ENCODE peak calls at places on chromosomes 13 and 19, in eight cellular contexts. One of them, this sample, is unnamed.
A peak's percentile ranks its signal among the peaks of the same experiment; 100 is the strongest.

GRCh38 chr13:64640002-64640401 is 2590.1 kb downstream of the PCDH9 start:
- DNase-seq in HL-60: no peak
- DNase-seq in lower lobe of right lung: no peak
- DNase-seq in fibroblast of mammary gland: no peak
- DNase-seq in thoracic aorta: no peak
- DNase-seq in fibroblast of pulmonary artery: no peak
- DNase-seq in A549: peak; percentile 8
- DNase-seq in adrenal gland: no peak
- DNase-seq in this sample: no peak

GRCh38 chr13:95880346-95880745 is 172.9 kb downstream of the UGGT2 start:
- DNase-seq in HL-60: no peak
- DNase-seq in lower lobe of right lung: no peak
- DNase-seq in adrenal gland: no peak
- DNase-seq in fibroblast of pulmonary artery: peak; percentile 22
- DNase-seq in fibroblast of mammary gland: no peak
- DNase-seq in A549: no peak
- DNase-seq in thoracic aorta: no peak
- DNase-seq in this sample: no peak

GRCh38 chr13:114035583-114036501 is 62.0 kb upstream of the C13orf46 start:
- DNase-seq in HL-60: no peak
- DNase-seq in A549: no peak
- DNase-seq in adrenal gland: no peak
- DNase-seq in lower lobe of right lung: no peak
- DNase-seq in fibroblast of pulmonary artery: peak; percentile 20
- DNase-seq in thoracic aorta: no peak
- DNase-seq in fibroblast of mammary gland: peak; percentile 40
- DNase-seq in this sample: no peak

GRCh38 chr13:99973786-99974185 is 2.2 kb upstream of the ZIC5 start:
- DNase-seq in fibroblast of mammary gland: no peak
- DNase-seq in HL-60: no peak
- DNase-seq in A549: no peak
- DNase-seq in adrenal gland: no peak
- DNase-seq in lower lobe of right lung: no peak
- DNase-seq in fibroblast of pulmonary artery: no peak
- DNase-seq in thoracic aorta: no peak
- DNase-seq in this sample: no peak

GRCh38 chr13:50951366-50951765 is 41.8 kb downstream of the RNASEH2B start:
- DNase-seq in fibroblast of pulmonary artery: peak; percentile 8
- DNase-seq in adrenal gland: no peak
- DNase-seq in fibroblast of mammary gland: peak; percentile 58
- DNase-seq in thoracic aorta: no peak
- DNase-seq in HL-60: no peak
- DNase-seq in lower lobe of right lung: no peak
- DNase-seq in A549: no peak
- DNase-seq in this sample: no peak

GRCh38 chr13:44024496-44025155 is 144.9 kb downstream of the LACC1 start:
- DNase-seq in A549: no peak
- DNase-seq in fibroblast of pulmonary artery: no peak
- DNase-seq in fibroblast of mammary gland: no peak
- DNase-seq in HL-60: no peak
- DNase-seq in adrenal gland: no peak
- DNase-seq in thoracic aorta: no peak
- DNase-seq in lower lobe of right lung: no peak
- DNase-seq in this sample: no peak

GRCh38 chr13:75135325-75135825 is 346.6 kb downstream of the TBC1D4 start:
- DNase-seq in HL-60: no peak
- DNase-seq in fibroblast of pulmonary artery: peak; percentile 98
- DNase-seq in lower lobe of right lung: no peak
- DNase-seq in fibroblast of mammary gland: peak; percentile 96
- DNase-seq in adrenal gland: no peak
- DNase-seq in A549: no peak
- DNase-seq in thoracic aorta: no peak
- DNase-seq in this sample: peak; percentile 97

GRCh38 chr19:4981681-4981958 is 12.7 kb downstream of the KDM4B start:
- DNase-seq in HL-60: no peak
- DNase-seq in fibroblast of mammary gland: no peak
- DNase-seq in adrenal gland: no peak
- DNase-seq in A549: no peak
- DNase-seq in thoracic aorta: no peak
- DNase-seq in fibroblast of pulmonary artery: no peak
- DNase-seq in lower lobe of right lung: no peak
- DNase-seq in this sample: no peak

GRCh38 chr19:16626796-16627193 is 1.2 kb downstream of the MED26 start:
- DNase-seq in A549: no peak
- DNase-seq in HL-60: no peak
- DNase-seq in adrenal gland: no peak
- DNase-seq in fibroblast of pulmonary artery: no peak
- DNase-seq in lower lobe of right lung: no peak
- DNase-seq in thoracic aorta: no peak
- DNase-seq in fibroblast of mammary gland: peak; percentile 11
- DNase-seq in this sample: no peak

GRCh38 chr19:6250024-6250605 is 29.7 kb downstream of the MLLT1 start:
- DNase-seq in lower lobe of right lung: no peak
- DNase-seq in adrenal gland: no peak
- DNase-seq in thoracic aorta: no peak
- DNase-seq in A549: no peak
- DNase-seq in fibroblast of pulmonary artery: no peak
- DNase-seq in fibroblast of mammary gland: peak; percentile 54
- DNase-seq in HL-60: no peak
- DNase-seq in this sample: no peak

GRCh38 chr19:10508707-10509106 is 5.6 kb upstream of the KEAP1 start:
- DNase-seq in A549: no peak
- DNase-seq in thoracic aorta: no peak
- DNase-seq in fibroblast of pulmonary artery: no peak
- DNase-seq in fibroblast of mammary gland: peak; percentile 56
- DNase-seq in HL-60: no peak
- DNase-seq in lower lobe of right lung: no peak
- DNase-seq in adrenal gland: no peak
- DNase-seq in this sample: no peak

GRCh38 chr19:45202637-45203036 is 24.1 kb downstream of the BLOC1S3 start:
- DNase-seq in A549: no peak
- DNase-seq in thoracic aorta: no peak
- DNase-seq in adrenal gland: no peak
- DNase-seq in fibroblast of pulmonary artery: no peak
- DNase-seq in lower lobe of right lung: no peak
- DNase-seq in HL-60: no peak
- DNase-seq in fibroblast of mammary gland: no peak
- DNase-seq in this sample: no peak

GRCh38 chr13:106474906-106475305 is 60.6 kb downstream of the EFNB2 start:
- DNase-seq in fibroblast of mammary gland: no peak
- DNase-seq in HL-60: no peak
- DNase-seq in adrenal gland: no peak
- DNase-seq in thoracic aorta: no peak
- DNase-seq in lower lobe of right lung: no peak
- DNase-seq in A549: no peak
- DNase-seq in fibroblast of pulmonary artery: no peak
- DNase-seq in this sample: no peak

GRCh38 chr13:66576381-66576780 is 653.8 kb downstream of the PCDH9 start:
- DNase-seq in lower lobe of right lung: no peak
- DNase-seq in fibroblast of mammary gland: no peak
- DNase-seq in adrenal gland: no peak
- DNase-seq in A549: no peak
- DNase-seq in thoracic aorta: no peak
- DNase-seq in HL-60: no peak
- DNase-seq in fibroblast of pulmonary artery: no peak
- DNase-seq in this sample: no peak

GRCh38 chr13:33872005-33872351 is 54.0 kb downstream of the RFC3 start:
- DNase-seq in A549: no peak
- DNase-seq in fibroblast of mammary gland: no peak
- DNase-seq in adrenal gland: peak; percentile 40
- DNase-seq in HL-60: no peak
- DNase-seq in fibroblast of pulmonary artery: peak; percentile 36
- DNase-seq in lower lobe of right lung: no peak
- DNase-seq in thoracic aorta: no peak
- DNase-seq in this sample: no peak

GRCh38 chr13:95921485-95921884 is 131.7 kb downstream of the UGGT2 start:
- DNase-seq in adrenal gland: no peak
- DNase-seq in fibroblast of mammary gland: peak; percentile 6
- DNase-seq in HL-60: no peak
- DNase-seq in A549: no peak
- DNase-seq in fibroblast of pulmonary artery: no peak
- DNase-seq in thoracic aorta: no peak
- DNase-seq in lower lobe of right lung: no peak
- DNase-seq in this sample: no peak

GRCh38 chr19:42426643-42427042 is 545 bp downstream of the LIPE start:
- DNase-seq in lower lobe of right lung: no peak
- DNase-seq in adrenal gland: no peak
- DNase-seq in fibroblast of pulmonary artery: no peak
- DNase-seq in A549: no peak
- DNase-seq in thoracic aorta: no peak
- DNase-seq in HL-60: no peak
- DNase-seq in fibroblast of mammary gland: no peak
- DNase-seq in this sample: no peak

GRCh38 chr13:101098873-101099272 is 317.4 kb downstream of the NALCN start:
- DNase-seq in HL-60: no peak
- DNase-seq in A549: no peak
- DNase-seq in thoracic aorta: no peak
- DNase-seq in lower lobe of right lung: no peak
- DNase-seq in adrenal gland: no peak
- DNase-seq in fibroblast of mammary gland: no peak
- DNase-seq in fibroblast of pulmonary artery: no peak
- DNase-seq in this sample: no peak

GRCh38 chr13:40172878-40173277 is 493.6 kb downstream of the FOXO1 start:
- DNase-seq in HL-60: no peak
- DNase-seq in thoracic aorta: no peak
- DNase-seq in fibroblast of mammary gland: no peak
- DNase-seq in lower lobe of right lung: no peak
- DNase-seq in fibroblast of pulmonary artery: no peak
- DNase-seq in adrenal gland: no peak
- DNase-seq in A549: no peak
- DNase-seq in this sample: no peak

GRCh38 chr19:41445575-41445974 is 2.6 kb downstream of the ERICH4 start:
- DNase-seq in HL-60: no peak
- DNase-seq in thoracic aorta: no peak
- DNase-seq in fibroblast of mammary gland: no peak
- DNase-seq in adrenal gland: no peak
- DNase-seq in lower lobe of right lung: no peak
- DNase-seq in A549: no peak
- DNase-seq in fibroblast of pulmonary artery: no peak
- DNase-seq in this sample: no peak

GRCh38 chr13:21060063-21060826 is 1.1 kb downstream of the LATS2 start:
- DNase-seq in lower lobe of right lung: peak; percentile 62
- DNase-seq in A549: no peak
- DNase-seq in HL-60: no peak
- DNase-seq in adrenal gland: peak; percentile 49
- DNase-seq in fibroblast of pulmonary artery: peak; percentile 59
- DNase-seq in thoracic aorta: no peak
- DNase-seq in fibroblast of mammary gland: peak; percentile 48
- DNase-seq in this sample: no peak
- H3K4me3 ChIP-seq in lower lobe of right lung: peak overlapping the region; percentile 85
- H3K4me3 ChIP-seq in A549: peak overlapping the region; percentile 69
- H3K4me3 ChIP-seq in HL-60: peak overlapping the region; percentile 74
- H3K4me3 ChIP-seq in adrenal gland: peak overlapping the region; percentile 99
- H3K4me3 ChIP-seq in fibroblast of pulmonary artery: peak overlapping the region; percentile 76
- H3K4me3 ChIP-seq in thoracic aorta: peak overlapping the region; percentile 99
- H3K4me3 ChIP-seq in fibroblast of mammary gland: peak overlapping the region; percentile 64
- H3K4me3 ChIP-seq in this sample: peak overlapping the region; percentile 73

GRCh38 chr13:24502567-24503375 is 9.8 kb downstream of the PARP4 start:
- DNase-seq in fibroblast of pulmonary artery: peak; percentile 48
- DNase-seq in fibroblast of mammary gland: peak; percentile 77
- DNase-seq in lower lobe of right lung: no peak
- DNase-seq in A549: peak; percentile 7
- DNase-seq in thoracic aorta: no peak
- DNase-seq in adrenal gland: peak; percentile 69
- DNase-seq in HL-60: no peak
- DNase-seq in this sample: peak; percentile 38
- TF ChIP-seq CTCF in fibroblast of pulmonary artery: no peak
- TF ChIP-seq CTCF in fibroblast of mammary gland: no peak
- TF ChIP-seq CTCF in lower lobe of right lung: no peak
- TF ChIP-seq CTCF in A549: no peak
- TF ChIP-seq CTCF in thoracic aorta: no peak
- TF ChIP-seq CTCF in adrenal gland: no peak
- TF ChIP-seq CTCF in HL-60: no peak
- TF ChIP-seq CTCF in this sample: no peak

DNA sequence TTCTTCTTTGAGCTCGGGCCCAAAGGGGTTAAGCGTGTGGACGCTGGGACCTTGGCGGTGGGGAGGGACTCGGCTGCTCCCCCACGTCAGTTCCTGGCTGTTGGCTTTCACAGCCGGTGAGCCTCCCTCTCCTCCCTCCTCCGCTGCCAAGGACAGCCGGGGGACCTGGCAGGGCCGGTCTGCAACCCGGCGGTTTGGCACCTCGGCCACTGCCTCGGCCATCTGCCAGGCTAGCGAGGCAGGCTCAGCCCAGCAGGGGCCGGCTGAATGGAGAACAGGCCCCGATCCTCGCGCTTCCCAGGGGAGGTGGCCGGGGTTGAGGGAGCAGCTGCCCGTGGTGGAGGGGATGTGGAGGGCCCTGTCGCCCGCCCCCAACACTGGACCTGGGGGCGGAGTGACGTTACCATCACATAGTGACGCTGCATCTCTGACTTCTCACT is 5.0 kb downstream of the TLE5 start:
- DNase-seq in lower lobe of right lung: peak; percentile 85
- DNase-seq in thoracic aorta: peak; percentile 51
- DNase-seq in fibroblast of pulmonary artery: peak; percentile 77
- DNase-seq in adrenal gland: peak; percentile 93
- DNase-seq in A549: peak; percentile 37
- DNase-seq in fibroblast of mammary gland: peak; percentile 69
- DNase-seq in HL-60: no peak
- DNase-seq in this sample: no peak
- H3K4me3 ChIP-seq in lower lobe of right lung: peak overlapping the region; percentile 27
- H3K4me3 ChIP-seq in thoracic aorta: peak overlapping the region; percentile 44
- H3K4me3 ChIP-seq in fibroblast of pulmonary artery: no peak overlapping the region
- H3K4me3 ChIP-seq in adrenal gland: no peak overlapping the region
- H3K4me3 ChIP-seq in A549: no peak overlapping the region
- H3K4me3 ChIP-seq in fibroblast of mammary gland: no peak overlapping the region
- H3K4me3 ChIP-seq in HL-60: no peak overlapping the region
- H3K4me3 ChIP-seq in this sample: no peak overlapping the region

GRCh38 chr19:50926144-50926543 is 14.9 kb upstream of the KLK4 start:
- DNase-seq in fibroblast of mammary gland: no peak
- DNase-seq in HL-60: no peak
- DNase-seq in thoracic aorta: no peak
- DNase-seq in lower lobe of right lung: no peak
- DNase-seq in fibroblast of pulmonary artery: no peak
- DNase-seq in adrenal gland: no peak
- DNase-seq in A549: no peak
- DNase-seq in this sample: no peak
- TF ChIP-seq CTCF in fibroblast of mammary gland: no peak
- TF ChIP-seq CTCF in HL-60: no peak
- TF ChIP-seq CTCF in thoracic aorta: no peak
- TF ChIP-seq CTCF in lower lobe of right lung: no peak
- TF ChIP-seq CTCF in fibroblast of pulmonary artery: no peak
- TF ChIP-seq CTCF in adrenal gland: no peak
- TF ChIP-seq CTCF in A549: no peak
- TF ChIP-seq CTCF in this sample: no peak

GRCh38 chr19:58554494-58555368 is at the start of gene CHMP2A:
- DNase-seq in lower lobe of right lung: peak; percentile 99
- DNase-seq in adrenal gland: peak; percentile 97
- DNase-seq in fibroblast of pulmonary artery: peak; percentile 97
- DNase-seq in fibroblast of mammary gland: peak; percentile 94
- DNase-seq in thoracic aorta: peak; percentile 93
- DNase-seq in HL-60: peak; percentile 92
- DNase-seq in A549: peak; percentile 98
- DNase-seq in this sample: peak; percentile 85
- H3K4me3 ChIP-seq in lower lobe of right lung: peak within 1 kb of the TSS; percentile 91
- H3K4me3 ChIP-seq in adrenal gland: peak within 1 kb of the TSS; percentile 58
- H3K4me3 ChIP-seq in fibroblast of pulmonary artery: peak within 1 kb of the TSS; percentile 90
- H3K4me3 ChIP-seq in fibroblast of mammary gland: peak within 1 kb of the TSS; percentile 84
- H3K4me3 ChIP-seq in thoracic aorta: peak within 1 kb of the TSS; percentile 84
- H3K4me3 ChIP-seq in HL-60: peak within 1 kb of the TSS; percentile 74
- H3K4me3 ChIP-seq in A549: peak within 1 kb of the TSS; percentile 67
- H3K4me3 ChIP-seq in this sample: peak within 1 kb of the TSS; percentile 81

GRCh38 chr13:48504606-48505369 is 28.1 kb downstream of the RCBTB2 start:
- DNase-seq in A549: no peak
- DNase-seq in adrenal gland: no peak
- DNase-seq in HL-60: no peak
- DNase-seq in lower lobe of right lung: no peak
- DNase-seq in fibroblast of pulmonary artery: no peak
- DNase-seq in fibroblast of mammary gland: no peak
- DNase-seq in thoracic aorta: no peak
- DNase-seq in this sample: no peak
- TF ChIP-seq CTCF in A549: no peak
- TF ChIP-seq CTCF in adrenal gland: no peak
- TF ChIP-seq CTCF in HL-60: no peak
- TF ChIP-seq CTCF in lower lobe of right lung: no peak
- TF ChIP-seq CTCF in fibroblast of pulmonary artery: no peak
- TF ChIP-seq CTCF in fibroblast of mammary gland: no peak
- TF ChIP-seq CTCF in thoracic aorta: no peak
- TF ChIP-seq CTCF in this sample: no peak

This sample was measured in retinal pigment epithelial cell.